ENCODE peak calls at places on chromosomes 4 and X, in four cellular contexts. D is K562, O is HepG2, A is GM12878. K is an unnamed sample.

GRCh38 chrX:154013614-154014360 is 5.9 kb downstream of the IRAK1 start:
- DNase-seq in D (peak), O (no peak), A (no peak), K (peak)

GRCh38 chr4:124647599-124647998 is 64.9 kb downstream of the ANKRD50 start:
- DNase-seq in D (no peak), O (no peak), A (no peak), K (no peak)

GRCh38 chrX:76657499-76657898 is 230.0 kb downstream of the MAGEE1 start:
- DNase-seq in D (no peak), O (no peak), A (no peak), K (no peak)

GRCh38 chrX:10011991-10012390 is 44.8 kb downstream of the CLDN34 start:
- DNase-seq in D (no peak), O (no peak), A (no peak), K (no peak)

GRCh38 chr4:102497986-102498385 is 3.2 kb upstream of the NFKB1 start:
- DNase-seq in D (no peak), O (no peak), A (no peak), K (no peak)

GRCh38 chr4:53688186-53688790 is 97.0 kb upstream of the LNX1 start:
- DNase-seq in D (peak), O (no peak), A (peak), K (no peak)

GRCh38 chr4:54525602-54526001 is 132.2 kb upstream of the KIT start:
- DNase-seq in D (peak), O (no peak), A (no peak), K (no peak)

GRCh38 chr4:148126825-148127224 is 315.4 kb downstream of the NR3C2 start:
- DNase-seq in D (no peak), O (no peak), A (no peak), K (no peak)

GRCh38 chr4:138562544-138562961 is 320.4 kb upstream of the SLC7A11 start:
- DNase-seq in D (no peak), O (no peak), A (peak), K (no peak)

GRCh38 chr4:106186201-106186600 is 129.8 kb downstream of the TBCK start:
- DNase-seq in D (no peak), O (no peak), A (no peak), K (no peak)

GRCh38 chr4:20512980-20513379 is 187.3 kb upstream of the PACRGL start:
- DNase-seq in D (peak), O (no peak), A (no peak), K (no peak)

GRCh38 chrX:76202471-76202870 is 29.6 kb downstream of the PBDC1 start:
- DNase-seq in D (no peak), O (no peak), A (no peak), K (no peak)

GRCh38 chr4:147059064-147059731 is 113.5 kb upstream of the TTC29 start:
- DNase-seq in D (no peak), O (no peak), A (no peak), K (no peak)

GRCh38 chrX:152895724-152896420 is 2.0 kb upstream of the ZNF185 start:
- DNase-seq in D (no peak), O (no peak), A (no peak), K (no peak)

GRCh38 chr4:39227906-39228305 is 45.6 kb downstream of the WDR19 start:
- DNase-seq in D (no peak), O (no peak), A (no peak), K (no peak)

GRCh38 chr4:161585011-161585410 is 578.8 kb downstream of the FSTL5 start:
- DNase-seq in D (no peak), O (peak), A (no peak), K (no peak)

GRCh38 chr4:78254893-78255292 is 197.8 kb downstream of the FRAS1 start:
- DNase-seq in D (no peak), O (no peak), A (no peak), K (no peak)

GRCh38 chrX:2313864-2314646 is 186.7 kb downstream of the DHRSX start:
- DNase-seq in D (no peak), O (no peak), A (no peak), K (no peak)

GRCh38 chrX:2316534-2316933 is 184.2 kb downstream of the DHRSX start:
- DNase-seq in D (no peak), O (peak), A (no peak), K (no peak)

GRCh38 chrX:2315434-2315833 is 185.3 kb downstream of the DHRSX start:
- DNase-seq in D (no peak), O (no peak), A (no peak), K (no peak)

GRCh38 chrX:2311483-2311882 is 189.3 kb downstream of the DHRSX start:
- DNase-seq in D (no peak), O (no peak), A (no peak), K (no peak)
- TF ChIP-seq SP1 in D (no peak), O (no peak), A (no peak), K (no peak)

DNA sequence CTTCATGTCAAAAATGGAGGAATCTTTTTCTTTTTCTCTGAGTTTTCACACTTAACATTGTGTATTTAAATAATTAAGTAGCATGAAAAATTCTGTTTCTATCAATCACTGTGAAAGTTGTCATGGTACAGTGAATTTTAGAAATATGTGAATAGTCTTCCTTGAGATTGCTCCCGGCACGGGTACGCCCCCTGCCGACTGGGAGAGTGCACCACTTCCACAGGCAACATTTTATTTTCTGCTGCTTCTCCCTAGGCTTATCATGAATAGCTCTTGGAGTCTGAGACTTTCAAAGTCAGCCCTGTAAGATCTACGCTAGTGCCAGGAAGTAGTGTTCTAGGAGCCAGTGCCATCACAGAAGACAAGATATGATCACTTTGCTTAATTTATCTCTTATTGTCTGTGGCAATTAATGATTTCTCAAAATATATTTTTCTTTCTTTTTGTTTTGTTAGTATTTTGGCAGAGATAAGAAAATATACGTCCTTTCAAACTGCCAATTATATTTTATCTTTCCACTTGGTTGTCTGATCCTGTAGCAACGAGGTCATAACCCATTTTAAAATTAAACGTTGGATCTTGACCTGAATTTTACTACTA is 763.8 kb upstream of the AADAT start:
- DNase-seq in D (peak), O (peak), A (peak), K (peak)
- TF ChIP-seq FOXM1 in D (no peak), O (no peak), A (peak), K (no peak)

GRCh38 chr4:92121099-92121498 is 182.7 kb upstream of the GRID2 start:
- DNase-seq in D (no peak), O (no peak), A (no peak), K (no peak)
- TF ChIP-seq SP1 in D (no peak), O (no peak), A (no peak), K (no peak)

DNA sequence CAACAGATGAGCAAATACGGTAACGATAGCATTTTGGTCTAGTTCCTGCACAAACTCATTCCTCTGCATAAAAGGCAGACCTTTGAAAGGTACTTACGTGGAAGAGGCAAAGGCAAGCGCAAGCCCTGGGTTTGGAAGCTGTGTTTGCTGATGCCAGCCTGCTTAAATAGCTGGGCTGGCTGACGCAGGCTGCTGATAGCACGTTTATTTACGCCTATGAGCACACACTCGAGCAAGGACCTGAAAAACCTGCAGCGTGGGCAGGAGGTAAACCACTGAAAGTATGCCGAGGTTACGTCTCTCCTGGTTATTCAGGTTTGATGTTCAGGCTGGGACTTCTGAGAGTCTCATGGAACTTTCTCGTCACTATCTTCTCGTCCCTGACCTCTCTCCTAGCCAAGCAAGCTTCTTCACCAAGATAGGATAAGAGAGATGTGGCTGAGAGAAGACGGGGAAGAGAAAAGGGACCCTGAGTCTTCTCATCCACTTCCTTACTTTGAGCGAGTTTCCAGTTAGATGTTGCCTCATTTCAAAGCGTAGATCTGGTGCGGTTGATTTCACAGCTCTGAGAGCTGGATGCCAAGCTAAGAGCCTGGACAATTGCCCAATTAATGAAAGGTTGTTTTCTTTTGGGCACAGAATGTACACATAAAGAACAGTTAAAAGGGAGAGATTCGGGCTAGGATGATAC is at the start of gene HOPX:
- DNase-seq in D (no peak), O (no peak), A (peak), K (no peak)
- TF ChIP-seq FOXM1 in D (no peak), O (no peak), A (no peak), K (no peak)

DNA sequence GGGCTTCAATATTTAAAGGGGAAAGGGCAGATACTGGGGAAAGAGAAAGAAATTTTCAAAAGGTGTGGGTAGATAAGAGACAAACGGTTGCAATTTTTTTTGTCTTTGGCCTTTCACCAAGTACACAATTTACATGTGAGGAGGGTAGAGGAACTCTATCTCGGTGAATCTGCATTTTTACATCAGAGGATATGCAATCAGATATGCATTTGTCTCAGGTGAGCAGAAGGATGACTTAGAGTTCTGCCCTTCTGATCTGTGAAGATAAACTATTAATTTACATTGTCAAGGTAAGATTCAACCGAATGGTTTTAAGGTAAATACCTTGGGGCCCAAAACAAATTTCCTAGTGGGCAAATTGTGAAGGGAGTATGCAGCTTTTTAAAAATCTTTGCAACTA is 169.9 kb downstream of the COX18 start:
- DNase-seq in D (no peak), O (no peak), A (no peak), K (no peak)
- TF ChIP-seq SP1 in D (no peak), O (no peak), A (no peak), K (no peak)

GRCh38 chr4:1470816-1471442 is 64.7 kb upstream of the NKX1-1 start:
- DNase-seq in D (no peak), O (no peak), A (no peak), K (no peak)

GRCh38 chr4:1471443-1472147 is 65.4 kb upstream of the NKX1-1 start:
- DNase-seq in D (no peak), O (no peak), A (no peak), K (no peak)

GRCh38 chr4:1469596-1470392 is 63.6 kb upstream of the NKX1-1 start:
- DNase-seq in D (no peak), O (no peak), A (no peak), K (no peak)

GRCh38 chr4:1469043-1469442 is 62.8 kb upstream of the NKX1-1 start:
- DNase-seq in D (no peak), O (no peak), A (no peak), K (no peak)

GRCh38 chr4:1470393-1470670 is 64.1 kb upstream of the NKX1-1 start:
- DNase-seq in D (no peak), O (no peak), A (no peak), K (no peak)
- TF ChIP-seq FOXM1 in D (no peak), O (no peak), A (no peak), K (no peak)

DNA sequence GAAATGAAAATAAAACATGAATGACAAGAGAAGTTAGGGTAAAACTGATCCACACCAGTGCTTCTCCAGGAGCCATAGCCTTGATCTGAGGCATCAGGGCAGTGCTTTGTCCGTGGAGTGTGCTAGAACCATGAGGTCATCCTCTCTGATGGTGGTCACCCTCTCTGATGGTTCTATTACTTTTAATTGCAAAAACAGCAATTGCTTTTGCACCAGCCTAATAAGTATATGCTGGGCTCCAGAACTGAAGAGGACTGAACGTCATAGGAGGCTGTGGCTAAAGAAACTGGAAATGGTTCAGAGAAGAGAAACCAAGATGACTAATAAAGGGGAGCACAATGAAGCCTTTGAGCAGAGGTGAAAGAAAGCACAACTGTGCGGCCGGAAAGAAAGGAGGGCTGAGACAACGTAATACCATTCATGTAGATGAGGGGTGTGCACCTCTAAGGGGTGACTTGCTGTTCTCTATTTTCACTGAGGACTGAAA is 17.0 kb upstream of the TMEM154 start:
- DNase-seq in D (no peak), O (peak), A (peak), K (no peak)
- TF ChIP-seq SP1 in D (no peak), O (no peak), A (peak), K (no peak)

GRCh38 chr4:7871356-7871755 is 68.3 kb downstream of the AFAP1 start:
- DNase-seq in D (no peak), O (no peak), A (no peak), K (no peak)

GRCh38 chr4:7868892-7869471 is 70.7 kb downstream of the AFAP1 start:
- DNase-seq in D (no peak), O (no peak), A (no peak), K (no peak)

GRCh38 chr4:7874838-7875237 is 64.8 kb downstream of the AFAP1 start:
- DNase-seq in D (no peak), O (no peak), A (no peak), K (no peak)

GRCh38 chr4:7873881-7874280 is 65.8 kb downstream of the AFAP1 start:
- DNase-seq in D (no peak), O (no peak), A (no peak), K (no peak)

DNA sequence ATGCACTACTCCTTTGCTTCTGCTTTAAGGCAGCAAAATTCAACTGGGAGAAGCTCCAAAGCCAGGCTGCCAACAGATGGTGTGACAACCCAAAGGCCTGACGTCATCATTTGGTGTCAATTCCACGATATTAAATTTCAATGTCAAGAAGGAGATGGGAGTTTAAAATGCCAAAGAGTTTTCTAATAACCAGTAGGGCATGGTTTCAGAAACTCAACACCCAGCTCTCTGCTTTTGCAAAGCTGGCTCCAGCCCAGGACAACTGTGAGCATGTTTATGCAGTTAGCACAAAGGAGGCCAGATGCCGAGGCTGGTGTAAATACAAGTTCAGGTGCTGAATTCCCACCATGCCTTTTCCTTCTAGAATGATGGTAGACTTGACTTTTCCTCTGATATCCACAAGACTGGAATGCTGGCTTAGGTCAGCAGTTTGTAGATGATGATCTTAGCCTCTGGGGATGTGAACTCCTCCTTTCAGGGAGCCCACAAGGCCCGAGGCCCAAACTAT is 67.3 kb downstream of the AFAP1 start:
- DNase-seq in D (no peak), O (no peak), A (no peak), K (no peak)
- TF ChIP-seq FOXM1 in D (no peak), O (no peak), A (no peak), K (no peak)

DNA sequence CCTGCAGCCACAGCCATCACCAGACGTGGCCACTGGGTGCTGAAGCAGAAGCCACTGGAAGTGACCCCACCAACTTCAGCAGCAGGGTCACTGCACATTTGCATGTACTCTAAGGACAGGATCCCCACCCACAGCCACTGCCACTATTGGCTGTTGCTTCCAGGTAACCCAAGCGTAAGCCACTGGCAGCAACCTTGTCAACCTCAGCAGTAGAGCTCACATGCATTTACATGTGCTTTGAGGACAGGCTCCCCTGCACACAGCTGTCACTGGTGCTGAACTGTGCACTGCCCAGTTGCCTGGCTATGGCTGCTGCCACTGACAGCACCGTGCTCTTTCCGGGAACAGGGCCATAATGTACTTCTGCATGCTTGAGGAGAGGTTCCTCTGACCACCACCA is 332.4 kb upstream of the DMD start:
- DNase-seq in D (no peak), O (no peak), A (no peak), K (no peak)
- TF ChIP-seq SP1 in D (no peak), O (no peak), A (no peak), K (no peak)